ENCODE peak calls at places on chromosomes 3 and 15, in five cellular contexts. L is D721Med; R is stimulated activated CD4-positive, alpha-beta T cell treated with anti-CD3 and anti-CD28 coated beads, TNF-alpha, amount 100 ng/mL, for 4 hours; H is memory B cell; O is skeletal muscle cell. G is an unnamed sample.

GRCh38 chr3:126434931-126435411 is 40.3 kb downstream of the CFAP100 start:
- DNase-seq in L (no peak), R (no peak), H (no peak), O (no peak), G (no peak)

GRCh38 chr3:42387802-42388651 is 22.4 kb downstream of the LYZL4 start:
- DNase-seq in L (no peak), R (no peak), H (no peak), O (peak), G (no peak)

GRCh38 chr3:172787746-172788145 is 37.2 kb downstream of the ECT2 start:
- DNase-seq in L (no peak), R (no peak), H (no peak), O (peak), G (no peak)

GRCh38 chr3:52784021-52784621 is 6.7 kb downstream of the ITIH1 start:
- DNase-seq in L (no peak), R (no peak), H (no peak), O (no peak), G (no peak)

GRCh38 chr3:140021269-140021668 is 86.3 kb downstream of the CLSTN2 start:
- DNase-seq in L (no peak), R (no peak), H (no peak), O (no peak), G (no peak)

GRCh38 chr15:89673162-89673506 is 6.0 kb downstream of the PLIN1 start:
- DNase-seq in L (no peak), R (no peak), H (no peak), O (no peak), G (no peak)

GRCh38 chr3:109050591-109051167 is 67.3 kb downstream of the MORC1 start:
- DNase-seq in L (no peak), R (no peak), H (peak), O (no peak), G (peak)

GRCh38 chr15:82530606-82531379 is 9.5 kb downstream of the RPS17 start:
- DNase-seq in L (peak), R (peak), H (peak), O (no peak), G (no peak)

GRCh38 chr3:38521391-38521987 is 25.3 kb downstream of the EXOG start:
- DNase-seq in L (no peak), R (peak), H (peak), O (no peak), G (peak)

GRCh38 chr15:52255008-52255407 is 40.6 kb downstream of the MYO5C start:
- DNase-seq in L (no peak), R (no peak), H (no peak), O (peak), G (no peak)

GRCh38 chr15:87871738-87872315 is 384.7 kb downstream of the NTRK3 start:
- DNase-seq in L (no peak), R (no peak), H (no peak), O (no peak), G (no peak)

GRCh38 chr15:70210538-70210937 is 112.8 kb upstream of the TLE3 start:
- DNase-seq in L (no peak), R (no peak), H (no peak), O (no peak), G (no peak)

GRCh38 chr15:58628206-58629057 is 121.1 kb downstream of the ADAM10 start:
- DNase-seq in L (no peak), R (no peak), H (no peak), O (no peak), G (no peak)

GRCh38 chr3:124883766-124884473 is 3.2 kb downstream of the ITGB5 start:
- DNase-seq in L (no peak), R (no peak), H (no peak), O (no peak), G (no peak)

G was measured in GM18507.